ENCODE peak calls at places on chromosomes 6 and 20, in six cellular contexts. One of them, this sample, is unnamed.

GRCh38 chr20:53216856-53217576 is 244.9 kb downstream of the TSHZ2 start:
- DNase-seq in ACHN: peak
- DNase-seq in GM19239: peak
- DNase-seq in T-cell: peak
- DNase-seq in NCI-H1436 treated with DMSO at 0.1 percent for 48 hours: no peak
- DNase-seq in foreskin fibroblast: peak
- DNase-seq in this sample: peak

GRCh38 chr6:134381926-134382325 is 64.0 kb upstream of the SGK1 start:
- DNase-seq in foreskin fibroblast: peak
- DNase-seq in ACHN: no peak
- DNase-seq in GM19239: no peak
- DNase-seq in NCI-H1436 treated with DMSO at 0.1 percent for 48 hours: peak
- DNase-seq in T-cell: no peak
- DNase-seq in this sample: no peak

GRCh38 chr20:2260250-2260649 is 35.6 kb upstream of the TGM3 start:
- DNase-seq in GM19239: no peak
- DNase-seq in ACHN: no peak
- DNase-seq in foreskin fibroblast: no peak
- DNase-seq in T-cell: no peak
- DNase-seq in NCI-H1436 treated with DMSO at 0.1 percent for 48 hours: no peak
- DNase-seq in this sample: no peak

GRCh38 chr6:96620851-96621250 is 57.9 kb downstream of the FHL5 start:
- DNase-seq in NCI-H1436 treated with DMSO at 0.1 percent for 48 hours: no peak
- DNase-seq in foreskin fibroblast: no peak
- DNase-seq in ACHN: no peak
- DNase-seq in T-cell: no peak
- DNase-seq in GM19239: no peak
- DNase-seq in this sample: no peak

GRCh38 chr6:166950443-166950821 is 5.9 kb downstream of the RNASET2 start:
- DNase-seq in ACHN: no peak
- DNase-seq in foreskin fibroblast: no peak
- DNase-seq in NCI-H1436 treated with DMSO at 0.1 percent for 48 hours: no peak
- DNase-seq in GM19239: no peak
- DNase-seq in T-cell: no peak
- DNase-seq in this sample: no peak

GRCh38 chr20:24662756-24663399 is 193.4 kb downstream of the SYNDIG1 start:
- DNase-seq in ACHN: no peak
- DNase-seq in foreskin fibroblast: peak
- DNase-seq in T-cell: no peak
- DNase-seq in GM19239: no peak
- DNase-seq in NCI-H1436 treated with DMSO at 0.1 percent for 48 hours: no peak
- DNase-seq in this sample: no peak

GRCh38 chr6:116572162-116572561 is 858 bp downstream of the RWDD1 start:
- DNase-seq in T-cell: no peak
- DNase-seq in foreskin fibroblast: peak
- DNase-seq in NCI-H1436 treated with DMSO at 0.1 percent for 48 hours: no peak
- DNase-seq in GM19239: no peak
- DNase-seq in ACHN: peak
- DNase-seq in this sample: no peak

GRCh38 chr20:43603124-43603523 is 12.4 kb downstream of the IFT52 start:
- DNase-seq in ACHN: no peak
- DNase-seq in GM19239: no peak
- DNase-seq in foreskin fibroblast: no peak
- DNase-seq in T-cell: no peak
- DNase-seq in NCI-H1436 treated with DMSO at 0.1 percent for 48 hours: no peak
- DNase-seq in this sample: no peak

GRCh38 chr6:26525818-26526217 is 12.3 kb upstream of the HMGN4 start:
- DNase-seq in NCI-H1436 treated with DMSO at 0.1 percent for 48 hours: no peak
- DNase-seq in foreskin fibroblast: no peak
- DNase-seq in GM19239: no peak
- DNase-seq in T-cell: no peak
- DNase-seq in ACHN: no peak
- DNase-seq in this sample: no peak

GRCh38 chr6:6796818-6797217 is 208.3 kb downstream of the LY86 start:
- DNase-seq in ACHN: no peak
- DNase-seq in T-cell: no peak
- DNase-seq in GM19239: no peak
- DNase-seq in foreskin fibroblast: no peak
- DNase-seq in NCI-H1436 treated with DMSO at 0.1 percent for 48 hours: no peak
- DNase-seq in this sample: no peak

GRCh38 chr6:14442250-14442649 is 324.7 kb downstream of the CD83 start:
- DNase-seq in GM19239: no peak
- DNase-seq in foreskin fibroblast: no peak
- DNase-seq in NCI-H1436 treated with DMSO at 0.1 percent for 48 hours: no peak
- DNase-seq in T-cell: no peak
- DNase-seq in ACHN: no peak
- DNase-seq in this sample: no peak

GRCh38 chr6:155341130-155341828 is 27.0 kb upstream of the TFB1M start:
- DNase-seq in NCI-H1436 treated with DMSO at 0.1 percent for 48 hours: no peak
- DNase-seq in ACHN: no peak
- DNase-seq in GM19239: no peak
- DNase-seq in T-cell: no peak
- DNase-seq in foreskin fibroblast: peak
- DNase-seq in this sample: no peak

This sample was measured in effector memory CD8-positive, alpha-beta T cell.